ENCODE peak calls at places on chromosomes 12 and 14, in four cellular contexts. W is epithelial cell of proximal tubule, I is T-cell, F is pancreas. K is an unnamed sample.

GRCh38 chr12:131720921-131721320 is 10.0 kb downstream of the SFSWAP start:
- DNase-seq in I (no peak), F (no peak), W (no peak), K (no peak)

GRCh38 chr12:98402081-98402480 is 113.3 kb upstream of the TMPO start:
- DNase-seq in I (no peak), W (peak), F (no peak), K (no peak)

GRCh38 chr14:63499701-63500250 is 43.4 kb downstream of the PPP2R5E start:
- DNase-seq in W (no peak), I (no peak), F (no peak), K (no peak)

GRCh38 chr12:131922772-131923171 is 6.3 kb upstream of the PUS1 start:
- DNase-seq in W (no peak), I (no peak), F (no peak), K (no peak)

GRCh38 chr12:47088021-47088944 is 8.5 kb upstream of the AMIGO2 start:
- DNase-seq in F (no peak), W (no peak), I (no peak), K (no peak)

GRCh38 chr12:75658826-75659823 is 147.7 kb upstream of the KRR1 start:
- DNase-seq in F (no peak), I (no peak), W (peak), K (no peak)

GRCh38 chr12:93573552-93574223 is 1.2 kb downstream of the SOCS2 start:
- DNase-seq in F (no peak), I (no peak), W (no peak), K (no peak)

GRCh38 chr14:74244115-74244514 is 4.9 kb downstream of the VSX2 start:
- DNase-seq in I (no peak), W (no peak), F (no peak), K (no peak)

GRCh38 chr14:93989939-93990338 is 7.2 kb upstream of the CCDC197 start:
- DNase-seq in W (no peak), F (no peak), I (no peak), K (no peak)

GRCh38 chr12:2336409-2336829 is 283.6 kb downstream of the CACNA1C start:
- DNase-seq in I (no peak), F (no peak), W (peak), K (no peak)

GRCh38 chr12:105522166-105522825 is 191.8 kb downstream of the C12orf75 start:
- DNase-seq in W (no peak), F (no peak), I (no peak), K (no peak)